ENCODE peak calls at places on chromosomes 7 and 10, in four cellular contexts. E, T, D and W are unnamed samples. For H3K27me3, the result is how much of the 10 kb centered on the place peaks cover.

GRCh38 chr7:75915416-75916156 is 631 bp downstream of the POR start:
- DNase-seq in T (peak), E (no peak), D (no peak), W (peak)

GRCh38 chr7:117364204-117364755 is 41.4 kb upstream of the WNT2 start:
- DNase-seq in D (no peak), E (no peak), T (no peak), W (no peak)

GRCh38 chr10:100618091-100618615 is 82.4 kb downstream of the HIF1AN start:
- DNase-seq in E (no peak), D (no peak), T (no peak), W (no peak)

GRCh38 chr10:24926549-24926948 is 25.9 kb downstream of the PRTFDC1 start:
- DNase-seq in E (no peak), D (no peak), T (no peak), W (no peak)

GRCh38 chr10:78861456-78862327 is 207.1 kb upstream of the ZMIZ1 start:
- DNase-seq in T (no peak), D (no peak), E (peak), W (no peak)

GRCh38 chr7:50552921-50553320 is 12.3 kb downstream of the DDC start:
- DNase-seq in E (peak), T (no peak), D (no peak), W (no peak)

GRCh38 chr7:44466300-44467216 is 23.9 kb downstream of the NUDCD3 start:
- DNase-seq in T (no peak), D (no peak), E (no peak), W (no peak)

GRCh38 chr7:81627565-81628287 is 142.1 kb downstream of the HGF start:
- DNase-seq in T (no peak), D (no peak), E (peak), W (no peak)

GRCh38 chr10:9762966-9763656 is 1254.6 kb upstream of the CELF2 start:
- DNase-seq in D (no peak), T (no peak), E (no peak), W (no peak)

GRCh38 chr7:139915301-139915863 is 86.3 kb downstream of the TBXAS1 start:
- DNase-seq in E (peak), T (no peak), D (no peak), W (peak)

GRCh38 chr7:102258749-102259107 is 27.9 kb upstream of the SH2B2 start:
- DNase-seq in E (no peak), D (no peak), T (no peak), W (no peak)

GRCh38 chr10:114526112-114526496 is 121.8 kb upstream of the AFAP1L2 start:
- DNase-seq in D (no peak), E (no peak), T (no peak), W (no peak)

GRCh38 chr10:83214178-83214577 is 925.1 kb upstream of the GHITM start:
- DNase-seq in E (no peak), T (no peak), D (no peak), W (no peak)

GRCh38 chr10:52818019-52818418 is 45.4 kb upstream of the MBL2 start:
- DNase-seq in E (peak), T (no peak), D (no peak), W (peak)

GRCh38 chr7:88229302-88229870 is 9.5 kb upstream of the SRI start:
- DNase-seq in E (no peak), D (no peak), T (no peak), W (peak)

GRCh38 chr7:156279635-156280034 is 360.9 kb upstream of the RNF32 start:
- DNase-seq in T (no peak), E (no peak), D (no peak), W (no peak)

GRCh38 chr10:88786032-88786770 is 16.3 kb upstream of the LIPM start:
- DNase-seq in T (no peak), D (no peak), E (no peak), W (no peak)

GRCh38 chr10:28217848-28218247 is 85.0 kb downstream of the MPP7 start:
- DNase-seq in T (no peak), D (no peak), E (peak), W (no peak)

GRCh38 chr10:7107287-7107686 is 303.5 kb downstream of the SFMBT2 start:
- DNase-seq in D (no peak), T (no peak), E (no peak), W (no peak)

GRCh38 chr7:70455925-70456324 is 676.0 kb upstream of the GALNT17 start:
- DNase-seq in E (no peak), D (no peak), T (no peak), W (no peak)

GRCh38 chr7:5612695-5613094 is 168.8 kb downstream of the RNF216 start:
- DNase-seq in D (no peak), E (no peak), T (no peak), W (no peak)

GRCh38 chr7:72182036-72182435 is 230.1 kb downstream of the CALN1 start:
- DNase-seq in T (no peak), D (no peak), E (no peak), W (no peak)

GRCh38 chr7:123622660-123623386 is 21.2 kb downstream of the ASB15 start:
- DNase-seq in E (no peak), D (no peak), T (no peak), W (peak)

GRCh38 chr10:57351076-57351475 is 916.6 kb downstream of the IPMK start:
- DNase-seq in D (no peak), T (no peak), E (no peak), W (no peak)

GRCh38 chr10:78417425-78418370 is 384.0 kb downstream of the RPS24 start:
- DNase-seq in T (no peak), E (no peak), D (no peak), W (no peak)

GRCh38 chr10:113336549-113337130 is 216.2 kb upstream of the HABP2 start:
- DNase-seq in E (no peak), D (no peak), T (no peak), W (no peak)
- H3K27me3 ChIP-seq in E (under half), D (under half), T (under half), W (under half)

GRCh38 chr7:36366005-36366583 is 23.6 kb upstream of the ANLN start:
- DNase-seq in E (no peak), D (no peak), T (no peak), W (no peak)
- H3K27me3 ChIP-seq in E (under half), D (under half), T (under half), W (under half)

GRCh38 chr10:1299041-1299726 is 243.0 kb downstream of the WDR37 start:
- DNase-seq in E (no peak), T (no peak), D (no peak), W (no peak)
- H3K27me3 ChIP-seq in E (under half), T (under half), D (under half), W (under half)

GRCh38 chr7:1642291-1642728 is 27.8 kb upstream of the ELFN1 start:
- DNase-seq in D (no peak), T (no peak), E (no peak), W (no peak)

GRCh38 chr7:1645071-1646015 is 24.7 kb upstream of the ELFN1 start:
- DNase-seq in D (no peak), E (no peak), T (no peak), W (no peak)

GRCh38 chr7:1641661-1642260 is 28.3 kb upstream of the ELFN1 start:
- DNase-seq in D (no peak), T (no peak), E (no peak), W (no peak)

GRCh38 chr7:1644341-1645070 is 25.6 kb upstream of the ELFN1 start:
- DNase-seq in D (no peak), T (no peak), E (no peak), W (no peak)

DNA sequence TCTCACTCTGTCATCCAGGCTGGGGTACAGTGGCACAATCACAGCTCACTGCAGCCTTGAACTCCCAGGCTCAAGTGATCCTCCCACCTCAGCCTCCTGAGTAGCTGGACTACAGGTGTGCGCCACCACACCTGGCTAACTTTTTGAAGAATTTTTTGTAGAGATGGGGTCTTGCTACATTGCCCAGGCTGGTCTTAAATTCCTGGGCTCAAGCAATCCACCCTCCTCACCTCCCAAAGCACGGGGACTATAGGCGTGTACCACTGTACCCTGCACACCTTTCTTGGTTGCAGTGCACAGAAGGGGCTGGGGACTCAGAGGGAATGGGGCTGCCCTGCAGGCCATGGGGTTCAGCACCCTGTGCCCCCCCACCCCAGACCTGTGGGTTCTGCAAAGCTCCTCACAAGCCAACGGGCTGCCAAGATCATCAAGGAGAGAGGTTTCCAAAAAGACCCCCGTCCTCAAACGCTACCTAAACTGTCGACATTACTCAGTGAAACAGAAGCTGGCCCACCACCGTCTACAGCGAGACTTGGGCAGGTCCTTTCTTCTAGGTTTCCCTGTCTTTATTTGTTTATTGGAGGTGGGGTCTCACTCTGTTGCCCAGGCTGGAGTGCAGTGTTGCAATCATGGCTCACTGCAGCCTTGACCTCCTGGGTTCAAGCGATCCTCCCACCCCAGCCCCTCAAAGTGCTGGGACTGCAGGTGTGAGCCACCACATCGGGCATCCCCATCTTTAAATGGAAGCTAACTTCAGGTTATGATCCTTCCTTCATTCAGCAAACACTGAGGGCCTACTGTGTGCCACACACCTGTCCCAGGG is 26.6 kb upstream of the ELFN1 start:
- DNase-seq in D (no peak), E (no peak), T (no peak), W (no peak)
- H3K27me3 ChIP-seq in D (under half), E (under half), T (half or more), W (under half)

DNA sequence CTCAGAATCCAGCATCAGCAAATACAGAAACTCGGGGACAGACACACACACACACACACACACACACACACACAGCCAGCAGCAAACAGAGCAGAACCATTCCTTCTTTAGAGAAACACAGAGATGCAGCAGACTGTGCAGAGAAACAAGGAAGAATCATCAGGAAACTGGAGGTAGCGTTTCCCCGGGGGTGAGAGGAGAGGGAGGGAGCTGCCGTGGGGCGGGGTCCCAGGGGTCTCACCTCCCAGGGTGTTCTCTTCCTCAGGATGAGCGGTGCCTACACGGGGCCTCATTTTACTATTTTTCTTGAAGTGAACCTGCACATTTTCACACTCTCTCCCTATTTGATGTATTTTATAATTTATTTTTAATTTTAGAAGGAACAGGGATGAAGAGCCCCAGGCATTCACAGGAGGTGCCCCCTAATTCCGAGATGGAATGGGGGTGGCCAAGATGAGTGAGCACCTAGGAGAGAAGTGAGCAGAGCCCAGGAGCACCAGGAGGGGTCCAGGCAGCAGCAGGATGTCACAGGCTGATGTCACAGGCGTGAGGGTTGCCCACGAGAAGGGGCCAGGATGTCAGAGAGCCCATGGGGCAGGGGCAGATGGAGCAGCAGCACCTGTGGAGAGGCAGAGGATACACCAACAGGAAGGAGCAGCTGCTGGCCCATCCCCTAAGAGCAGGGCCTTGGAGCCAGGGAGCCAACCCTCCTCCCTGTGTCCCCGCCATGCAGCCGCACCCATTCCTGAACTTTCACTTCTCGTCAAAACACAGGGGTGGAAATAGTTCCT is 85.2 kb upstream of the PPP2R2D start:
- DNase-seq in D (no peak), E (no peak), T (no peak), W (no peak)
- H3K27me3 ChIP-seq in D (under half), E (half or more), T (half or more), W (under half)

GRCh38 chr7:142771353-142771723 is 568 bp downstream of the PRSS2 start:
- DNase-seq in D (no peak), T (no peak), E (peak), W (no peak)

GRCh38 chr7:142770720-142771352 is at the start of gene PRSS2:
- DNase-seq in T (no peak), D (no peak), E (no peak), W (no peak)

GRCh38 chr7:142767861-142768260 is 2.9 kb upstream of the PRSS2 start:
- DNase-seq in D (no peak), E (no peak), T (no peak), W (no peak)

GRCh38 chr7:142772051-142772450 is 1.3 kb downstream of the PRSS2 start:
- DNase-seq in E (no peak), T (no peak), D (no peak), W (no peak)

DNA sequence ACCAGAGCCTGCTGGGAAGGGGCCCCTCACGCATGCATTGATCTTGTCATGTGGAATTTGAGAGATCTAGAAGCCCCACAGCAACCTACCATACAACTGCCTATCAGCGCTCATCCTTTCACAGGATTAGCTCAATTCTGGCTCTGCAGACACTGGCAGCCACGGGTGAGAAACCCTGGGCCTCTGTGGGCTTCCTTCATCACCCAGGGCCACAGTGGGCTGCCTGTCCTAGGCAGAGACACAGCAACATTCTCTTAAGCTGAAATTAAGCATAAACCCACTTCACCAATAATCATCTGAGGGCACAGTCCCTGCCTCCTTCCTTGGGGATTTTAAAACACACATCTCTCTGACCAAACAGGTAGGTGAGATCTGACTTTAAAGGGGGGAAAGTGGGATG is 3.3 kb upstream of the PRSS2 start:
- DNase-seq in E (no peak), D (no peak), T (no peak), W (no peak)
- H3K27me3 ChIP-seq in E (under half), D (under half), T (under half), W (under half)

GRCh38 chr7:112880786-112881418 is 90.7 kb upstream of the TMEM168 start:
- DNase-seq in E (no peak), D (no peak), T (no peak), W (no peak)
- H3K27me3 ChIP-seq in E (under half), D (under half), T (under half), W (under half)

GRCh38 chr7:27199820-27200760 is at the start of gene HOXA13:
- DNase-seq in D (no peak), E (peak), T (no peak), W (no peak)
- H3K27me3 ChIP-seq in D (half or more), E (under half), T (half or more), W (under half)

DNA sequence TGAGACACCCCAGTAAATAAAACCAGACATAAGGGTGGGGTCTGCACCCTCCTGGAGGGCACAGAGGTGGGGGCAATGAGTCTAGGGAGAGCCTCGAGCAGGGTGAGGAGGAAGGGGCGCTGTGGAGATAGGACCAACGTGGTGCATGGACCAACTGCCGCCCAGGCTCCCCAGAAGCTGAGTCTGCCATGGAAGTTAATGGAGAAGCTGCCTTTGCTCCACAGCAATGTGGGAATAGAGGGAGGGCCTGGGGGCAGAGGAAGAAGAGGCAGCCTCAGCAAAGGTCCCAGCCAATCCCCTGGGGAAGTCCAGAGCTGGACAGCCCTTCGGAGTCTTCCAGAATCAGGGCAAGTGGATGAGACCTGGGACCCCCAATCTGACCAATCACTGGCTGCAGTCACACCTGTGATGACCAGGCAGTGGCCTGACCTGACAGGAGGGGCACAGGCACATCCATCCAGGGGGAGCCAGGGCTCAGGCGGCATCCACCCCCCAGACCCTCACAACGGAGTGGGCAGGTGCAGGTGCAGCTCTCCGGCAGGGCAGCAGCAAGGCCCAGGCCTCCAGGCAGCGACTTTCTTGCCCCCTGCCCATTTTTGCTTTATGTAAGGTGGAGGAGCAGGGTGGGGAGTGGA is 242.2 kb upstream of the PPP2R2D start:
- DNase-seq in E (no peak), D (no peak), T (no peak), W (no peak)
- H3K27me3 ChIP-seq in E (under half), D (under half), T (under half), W (under half)